ENCODE peak calls at places on chromosomes 7 and 10, in five cellular contexts. B is Peyer's patch, C is A549, O is cardiac muscle cell, Z is mucosa of descending colon. E is an unnamed sample.

GRCh38 chr7:92293887-92294616 is 48.3 kb downstream of the ANKIB1 start:
- DNase-seq in B (no peak), C (no peak), O (no peak), Z (no peak), E (no peak)

GRCh38 chr10:251982-252582 is 116.8 kb downstream of the ZMYND11 start:
- DNase-seq in B (no peak), C (no peak), O (no peak), Z (no peak), E (no peak)

GRCh38 chr7:135197343-135197742 is 14.0 kb downstream of the WDR91 start:
- DNase-seq in B (no peak), C (no peak), O (no peak), Z (no peak), E (no peak)

GRCh38 chr10:125982256-125982948 is 86.0 kb downstream of the FANK1 start:
- DNase-seq in B (peak; percentile 59), C (peak; percentile 69), O (peak; percentile 73), Z (no peak), E (no peak)

GRCh38 chr10:65377687-65378086 is 1548.1 kb upstream of the LRRTM3 start:
- DNase-seq in B (no peak), C (no peak), O (no peak), Z (no peak), E (no peak)

GRCh38 chr7:11625669-11626068 is 206.3 kb downstream of the THSD7A start:
- DNase-seq in B (no peak), C (peak; percentile 79), O (no peak), Z (no peak), E (no peak)

GRCh38 chr10:69802424-69803161 is 887 bp downstream of the COL13A1 start:
- DNase-seq in B (no peak), C (peak; percentile 25), O (peak; percentile 86), Z (no peak), E (peak; percentile 88)

GRCh38 chr10:19783721-19784120 is 32.5 kb upstream of the PLXDC2 start:
- DNase-seq in B (no peak), C (no peak), O (no peak), Z (no peak), E (no peak)

GRCh38 chr7:157502701-157503111 is 165.9 kb downstream of the DNAJB6 start:
- DNase-seq in B (peak; percentile 74), C (no peak), O (no peak), Z (no peak), E (peak; percentile 51)

GRCh38 chr7:25894902-25895791 is 256.9 kb upstream of the NFE2L3 start:
- DNase-seq in B (peak; percentile 90), C (peak; percentile 42), O (peak; percentile 78), Z (peak; percentile 81), E (peak; percentile 93)

GRCh38 chr7:8232999-8233847 is 28.7 kb downstream of the ICA1 start:
- DNase-seq in B (no peak), C (no peak), O (peak; percentile 68), Z (no peak), E (no peak)

GRCh38 chr7:45969940-45970339 is 48.9 kb upstream of the IGFBP3 start:
- DNase-seq in B (no peak), C (no peak), O (no peak), Z (no peak), E (no peak)

GRCh38 chr7:132200141-132200540 is 376.1 kb downstream of the PLXNA4 start:
- DNase-seq in B (no peak), C (no peak), O (no peak), Z (no peak), E (no peak)

GRCh38 chr10:46240684-46241565 is 45.9 kb upstream of the ANTXRL start:
- DNase-seq in B (peak; percentile 27), C (no peak), O (no peak), Z (no peak), E (no peak)

GRCh38 chr10:97734021-97734420 is 2.9 kb upstream of the ZFYVE27 start:
- DNase-seq in B (no peak), C (no peak), O (no peak), Z (no peak), E (no peak)

GRCh38 chr7:92075455-92076158 is 58.7 kb downstream of the CYP51A1 start:
- DNase-seq in B (no peak), C (no peak), O (no peak), Z (no peak), E (no peak)

GRCh38 chr10:28049286-28049685 is 50.4 kb upstream of the ODAD2 start:
- DNase-seq in B (no peak), C (no peak), O (no peak), Z (no peak), E (no peak)

GRCh38 chr10:24718031-24718855 is 5.4 kb downstream of the ARHGAP21 start:
- DNase-seq in B (no peak), C (peak; percentile 77), O (no peak), Z (no peak), E (no peak)

GRCh38 chr7:157568785-157569584 is 232.2 kb downstream of the DNAJB6 start:
- DNase-seq in B (peak; percentile 68), C (no peak), O (no peak), Z (peak; percentile 66), E (peak; percentile 53)

GRCh38 chr10:95346715-95347401 is 56.1 kb upstream of the PDLIM1 start:
- DNase-seq in B (peak; percentile 28), C (peak; percentile 15), O (peak; percentile 35), Z (no peak), E (no peak)

GRCh38 chr7:44325811-44326241 is 432 bp upstream of the CAMK2B start:
- DNase-seq in B (peak; percentile 33), C (peak; percentile 31), O (peak; percentile 65), Z (no peak), E (no peak)

GRCh38 chr10:1361411-1362105 is 305.4 kb downstream of the WDR37 start:
- DNase-seq in B (no peak), C (no peak), O (no peak), Z (no peak), E (no peak)

GRCh38 chr7:90298145-90299038 is 22.7 kb downstream of the FAM237B start:
- DNase-seq in B (no peak), C (peak; percentile 61), O (peak; percentile 41), Z (no peak), E (no peak)

GRCh38 chr10:63197304-63198092 is 64.4 kb downstream of the NRBF2 start:
- DNase-seq in B (no peak), C (no peak), O (no peak), Z (no peak), E (no peak)

GRCh38 chr10:93413252-93413689 is 68.9 kb downstream of the MYOF start:
- DNase-seq in B (peak; percentile 55), C (no peak), O (no peak), Z (no peak), E (peak; percentile 38)

GRCh38 chr10:129883029-129883428 is 81.0 kb downstream of the EBF3 start:
- DNase-seq in B (no peak), C (no peak), O (no peak), Z (no peak), E (no peak)

GRCh38 chr7:80644054-80644453 is 5.6 kb downstream of the CD36 start:
- DNase-seq in B (no peak), C (no peak), O (no peak), Z (no peak), E (no peak)

GRCh38 chr7:99944508-99945070 is 15.2 kb upstream of the GJC3 start:
- DNase-seq in B (no peak), C (no peak), O (no peak), Z (no peak), E (no peak)

GRCh38 chr10:100972904-100973535 is 3.7 kb downstream of the SEMA4G start:
- DNase-seq in B (no peak), C (no peak), O (no peak), Z (no peak), E (no peak)

GRCh38 chr7:26385240-26385639 is 93.6 kb downstream of the SNX10 start:
- DNase-seq in B (no peak), C (no peak), O (no peak), Z (no peak), E (no peak)

GRCh38 chr7:4882169-4882741 is 1.3 kb downstream of the RADIL start:
- DNase-seq in B (peak; percentile 59), C (no peak), O (peak; percentile 78), Z (no peak), E (no peak)

GRCh38 chr7:77544523-77544922 is 7.4 kb downstream of the PTPN12 start:
- DNase-seq in B (no peak), C (no peak), O (no peak), Z (no peak), E (no peak)
- H3K4me1 ChIP-seq in B (peaks cover 29% of the 10 kb centered on the region), C (peaks cover 83% of the 10 kb centered on the region), O (peaks cover 8% of the 10 kb centered on the region), Z (peaks cover 9% of the 10 kb centered on the region), E (peaks cover 94% of the 10 kb centered on the region)

DNA sequence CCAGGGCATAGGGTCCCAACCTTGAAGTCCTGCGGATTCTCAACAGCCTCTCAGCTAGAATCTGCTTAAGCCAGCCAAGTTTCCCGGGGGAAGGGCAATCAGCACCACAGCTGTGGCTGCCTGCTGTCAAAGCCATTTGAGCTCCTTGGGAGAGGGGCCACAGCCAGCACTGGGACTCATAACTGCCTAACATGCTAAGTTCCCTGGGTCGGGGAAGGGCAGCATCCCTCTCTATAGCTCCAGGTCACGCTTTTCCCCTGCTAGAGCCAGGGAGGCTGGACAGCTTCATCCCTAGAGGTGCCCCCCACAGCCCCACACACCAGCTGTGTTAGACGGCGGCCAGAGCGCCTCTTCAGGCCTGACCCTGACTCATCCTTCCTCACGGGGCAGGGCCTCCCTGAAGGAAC is 49.6 kb upstream of the PDE1C start:
- DNase-seq in B (no peak), C (no peak), O (peak; percentile 5), Z (peak; percentile 37), E (no peak)
- TF ChIP-seq CTCF in B (no peak), C (no peak), O (no peak), Z (no peak), E (no peak)

GRCh38 chr10:87861034-87861433 is 2.3 kb downstream of the KLLN start:
- DNase-seq in B (no peak), C (no peak), O (no peak), Z (no peak), E (no peak)
- H3K4me3 ChIP-seq in B (no peak overlapping the region), C (no peak overlapping the region), O (peak overlapping the region; percentile 98), Z (no peak overlapping the region), E (peak overlapping the region; percentile 68)

GRCh38 chr7:86950944-86951343 is 108.5 kb downstream of the ELAPOR2 start:
- DNase-seq in B (no peak), C (no peak), O (no peak), Z (no peak), E (no peak)

GRCh38 chr7:86947956-86948355 is 111.5 kb downstream of the ELAPOR2 start:
- DNase-seq in B (no peak), C (no peak), O (no peak), Z (no peak), E (no peak)

GRCh38 chr7:86950360-86950759 is 109.1 kb downstream of the ELAPOR2 start:
- DNase-seq in B (peak; percentile 61), C (no peak), O (no peak), Z (no peak), E (peak; percentile 8)

GRCh38 chr7:86949779-86950260 is 109.6 kb downstream of the ELAPOR2 start:
- DNase-seq in B (no peak), C (no peak), O (no peak), Z (no peak), E (no peak)

DNA sequence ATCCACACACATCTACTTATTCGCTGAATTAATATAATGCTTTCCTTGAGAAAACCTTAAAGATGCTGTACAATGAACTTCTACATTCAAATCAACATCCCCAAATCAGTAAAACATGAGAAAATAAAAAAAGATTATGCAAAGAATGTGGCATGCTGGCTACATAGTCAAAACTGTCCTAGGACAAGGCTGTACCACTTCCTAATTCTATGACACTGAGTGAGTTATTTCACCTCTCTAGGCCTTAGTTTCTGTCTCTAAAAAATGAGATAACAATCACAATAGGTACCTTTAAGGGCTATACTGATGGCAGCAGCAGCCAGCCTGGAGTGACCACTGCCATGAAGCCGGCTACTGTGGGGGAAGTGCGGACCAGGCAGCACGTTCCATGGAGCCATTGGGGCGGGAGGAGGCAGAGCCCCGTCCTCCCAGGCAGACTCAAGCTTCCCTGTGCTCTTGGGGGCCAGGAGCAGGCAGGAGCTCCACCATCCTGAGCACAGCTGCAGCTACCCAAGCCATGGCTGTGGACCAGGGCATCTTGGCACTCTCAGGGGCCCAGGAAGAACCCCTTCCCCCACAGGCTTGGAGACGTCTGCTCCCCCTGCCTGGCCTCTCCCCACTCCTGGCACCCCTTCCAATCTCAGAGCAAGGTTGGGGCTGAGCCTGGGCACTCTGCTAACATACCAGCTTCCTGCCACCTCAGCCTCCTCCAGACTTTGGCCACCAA is 110.2 kb downstream of the ELAPOR2 start:
- DNase-seq in B (no peak), C (no peak), O (no peak), Z (peak; percentile 40), E (peak; percentile 18)
- H3K4me1 ChIP-seq in B (no peaks in the 10 kb centered on the region), C (no peaks in the 10 kb centered on the region), O (peaks cover 29% of the 10 kb centered on the region), Z (no peaks in the 10 kb centered on the region), E (peaks cover 3% of the 10 kb centered on the region)